ENCODE peak calls at places on chromosomes 12 and 14, in seven cellular contexts. R is GM23338, T is EL, C is SJCRH30, J is GM04504, G is upper lobe of right lung, K is ovary. Z is an unnamed sample.

GRCh38 chr12:19074700-19075099 is 54.8 kb upstream of the PLEKHA5 start:
- DNase-seq in K (no peak), T (peak; percentile 41), C (no peak), G (no peak), R (no peak), J (no peak), Z (no peak)

GRCh38 chr14:78950654-78951053 is 780.5 kb downstream of the NRXN3 start:
- DNase-seq in J (no peak), T (peak; percentile 65), R (no peak), C (no peak), K (no peak), G (no peak), Z (no peak)

GRCh38 chr14:39267592-39268112 is 33.9 kb downstream of the MIA2 start:
- DNase-seq in K (no peak), C (no peak), T (no peak), J (peak; percentile 10), R (peak; percentile 55), G (no peak), Z (no peak)

GRCh38 chr12:118714051-118714460 is 267.3 kb upstream of the SRRM4 start:
- DNase-seq in J (no peak), K (no peak), R (peak; percentile 93), C (peak; percentile 58), T (peak; percentile 3), G (no peak), Z (no peak)

GRCh38 chr12:113056631-113057488 is at the start of gene DTX1:
- DNase-seq in C (no peak), K (no peak), J (no peak), R (peak; percentile 48), G (peak; percentile 66), T (no peak), Z (no peak)

GRCh38 chr12:80553316-80553715 is 109.3 kb downstream of the PTPRQ start:
- DNase-seq in R (no peak), G (no peak), K (no peak), T (peak; percentile 92), C (peak; percentile 68), J (peak; percentile 66), Z (no peak)

GRCh38 chr14:104116544-104117340 is 21.6 kb upstream of the KIF26A start:
- DNase-seq in G (peak; percentile 90), R (peak; percentile 64), T (no peak), C (no peak), J (no peak), K (peak; percentile 18), Z (no peak)

GRCh38 chr12:13099066-13099909 is 4.2 kb downstream of the GSG1 start:
- DNase-seq in G (no peak), R (no peak), C (no peak), K (no peak), J (no peak), T (no peak), Z (no peak)

GRCh38 chr12:98635657-98636323 is 8.8 kb downstream of the IKBIP start:
- DNase-seq in C (no peak), T (peak; percentile 83), J (no peak), R (peak; percentile 32), K (no peak), G (no peak), Z (no peak)

GRCh38 chr14:102491786-102492522 is 17.6 kb downstream of the ANKRD9 start:
- DNase-seq in J (no peak), K (no peak), C (no peak), G (peak; percentile 25), R (no peak), T (no peak), Z (no peak)

Z was measured in DMS 273 treated with DMSO at 0.1 percent for 48 hours.